ENCODE peak calls at places on chromosomes 16 and 17, in seven cellular contexts. R is retina; I is NCI-H82; N is naive thymus-derived CD8-positive, alpha-beta T cell; P is dorsolateral prefrontal cortex; W is mucosa of descending colon; G is H54. Z is an unnamed sample.

GRCh38 chr16:52547834-52548215 is 882 bp upstream of the TOX3 start:
- DNase-seq in P (no peak), G (no peak), I (no peak), N (no peak), W (peak; percentile 31), R (no peak), Z (no peak)

GRCh38 chr16:71658771-71659170 is 32.8 kb downstream of the MARVELD3 start:
- DNase-seq in P (no peak), N (no peak), G (no peak), R (no peak), W (peak; percentile 29), I (no peak), Z (no peak)

GRCh38 chr16:54783226-54783625 is 147.4 kb upstream of the IRX5 start:
- DNase-seq in I (no peak), N (no peak), R (no peak), G (no peak), W (no peak), P (no peak), Z (no peak)

GRCh38 chr17:50550661-50551432 is 3.9 kb downstream of the SPATA20 start:
- DNase-seq in P (peak; percentile 82), I (peak; percentile 95), N (no peak), W (peak; percentile 73), R (peak; percentile 89), G (peak; percentile 82), Z (no peak)

GRCh38 chr17:40290629-40291296 is 3.1 kb downstream of the CDC6 start:
- DNase-seq in W (peak; percentile 92), N (no peak), G (no peak), P (no peak), R (peak; percentile 39), I (peak; percentile 83), Z (no peak)

GRCh38 chr17:57142925-57143324 is 57.9 kb downstream of the AKAP1 start:
- DNase-seq in W (no peak), I (no peak), N (no peak), G (no peak), R (no peak), P (no peak), Z (no peak)

GRCh38 chr16:18803569-18804462 is 2.5 kb upstream of the ARL6IP1 start:
- DNase-seq in P (no peak), W (no peak), G (no peak), I (no peak), N (no peak), R (no peak), Z (no peak)

GRCh38 chr17:19728114-19728495 is 11.7 kb upstream of the SLC47A2 start:
- DNase-seq in N (no peak), W (peak; percentile 79), G (no peak), I (peak; percentile 72), P (peak; percentile 87), R (peak; percentile 51), Z (no peak)

GRCh38 chr17:65495255-65496060 is 66.0 kb downstream of the AXIN2 start:
- DNase-seq in P (no peak), G (no peak), R (peak; percentile 61), W (peak; percentile 39), N (no peak), I (no peak), Z (no peak)

GRCh38 chr16:117381-118365 is 20.8 kb downstream of the NPRL3 start:
- DNase-seq in G (peak; percentile 52), I (peak; percentile 85), N (peak; percentile 85), R (peak; percentile 63), P (no peak), W (peak; percentile 86), Z (peak; percentile 58)

GRCh38 chr16:4613636-4614570 is 785 bp downstream of the UBALD1 start:
- DNase-seq in P (no peak), G (peak; percentile 52), R (peak; percentile 64), N (no peak), W (peak; percentile 35), I (peak; percentile 58), Z (peak; percentile 34)

GRCh38 chr16:51306116-51306515 is 155.0 kb upstream of the SALL1 start:
- DNase-seq in W (no peak), G (no peak), R (no peak), N (no peak), I (no peak), P (no peak), Z (no peak)

GRCh38 chr16:72788269-72788809 is 259.6 kb downstream of the ZFHX3 start:
- DNase-seq in N (no peak), G (no peak), R (no peak), P (no peak), W (no peak), I (no peak), Z (no peak)

GRCh38 chr17:12812877-12813276 is 23.6 kb downstream of the ARHGAP44 start:
- DNase-seq in W (no peak), R (no peak), G (no peak), I (no peak), N (no peak), P (no peak), Z (no peak)

GRCh38 chr17:50133028-50133768 is 3.2 kb upstream of the SAMD14 start:
- DNase-seq in G (peak; percentile 94), R (peak; percentile 7), P (no peak), I (no peak), W (no peak), N (no peak), Z (no peak)

GRCh38 chr17:11330871-11331270 is 89.9 kb downstream of the SHISA6 start:
- DNase-seq in W (no peak), R (no peak), N (no peak), P (no peak), I (peak; percentile 95), G (no peak), Z (no peak)

GRCh38 chr16:80741716-80742115 is 62.7 kb downstream of the CDYL2 start:
- DNase-seq in W (no peak), G (no peak), N (no peak), R (no peak), I (no peak), P (no peak), Z (no peak)

GRCh38 chr17:17008998-17009397 is 33.3 kb upstream of the MPRIP start:
- DNase-seq in W (no peak), G (no peak), N (no peak), R (no peak), P (no peak), I (no peak), Z (no peak)

GRCh38 chr16:11053916-11054460 is 109.6 kb downstream of the CLEC16A start:
- DNase-seq in R (no peak), N (no peak), P (no peak), I (peak; percentile 56), G (no peak), W (no peak), Z (no peak)

GRCh38 chr16:11432856-11433395 is 87.7 kb downstream of the RMI2 start:
- DNase-seq in P (no peak), N (no peak), I (no peak), W (no peak), R (no peak), G (no peak), Z (no peak)

GRCh38 chr16:82801361-82801760 is 174.6 kb downstream of the CDH13 start:
- DNase-seq in N (no peak), W (no peak), G (no peak), I (no peak), P (no peak), R (no peak), Z (no peak)

GRCh38 chr16:24151482-24151939 is 104.6 kb upstream of the CACNG3 start:
- DNase-seq in G (no peak), P (no peak), I (no peak), W (no peak), R (no peak), N (no peak), Z (peak; percentile 54)

GRCh38 chr16:59341368-59341767 is 607.3 kb upstream of the GOT2 start:
- DNase-seq in I (peak; percentile 51), N (no peak), G (no peak), P (no peak), R (no peak), W (no peak), Z (no peak)

GRCh38 chr16:49003022-49003421 is 278.6 kb downstream of the CBLN1 start:
- DNase-seq in P (no peak), W (no peak), R (peak; percentile 1), N (no peak), I (no peak), G (no peak), Z (no peak)

GRCh38 chr17:67993998-67994361 is 2.3 kb downstream of the C17orf58 start:
- DNase-seq in W (no peak), G (no peak), P (no peak), I (peak; percentile 78), R (peak; percentile 76), N (no peak), Z (no peak)

GRCh38 chr17:15882777-15883176 is 62.2 kb upstream of the ADORA2B start:
- DNase-seq in I (no peak), P (no peak), N (no peak), W (no peak), R (no peak), G (no peak), Z (no peak)

GRCh38 chr17:40608061-40608581 is 39.5 kb downstream of the SMARCE1 start:
- DNase-seq in I (no peak), N (peak; percentile 82), R (no peak), P (no peak), G (no peak), W (no peak), Z (peak; percentile 88)

GRCh38 chr16:88355093-88355388 is 27.7 kb upstream of the ZNF469 start:
- DNase-seq in N (peak; percentile 27), W (no peak), G (no peak), P (no peak), R (no peak), I (no peak), Z (no peak)

GRCh38 chr16:3458278-3458851 is 14.9 kb downstream of the NAA60 start:
- DNase-seq in G (peak; percentile 38), W (peak; percentile 43), P (no peak), N (no peak), I (peak; percentile 46), R (peak; percentile 54), Z (no peak)

GRCh38 chr16:11258553-11259287 is 2.7 kb upstream of the SOCS1 start:
- DNase-seq in W (peak; percentile 72), R (no peak), N (no peak), P (peak; percentile 82), I (no peak), G (no peak), Z (no peak)

GRCh38 chr17:78979780-78980623 is at the start of gene LGALS3BP:
- DNase-seq in I (no peak), P (peak; percentile 79), W (peak; percentile 85), R (peak; percentile 88), N (peak; percentile 77), G (peak; percentile 87), Z (no peak)

GRCh38 chr17:32783602-32784001 is 93.3 kb downstream of the MYO1D start:
- DNase-seq in R (peak; percentile 31), W (no peak), G (peak; percentile 1), I (peak; percentile 74), N (no peak), P (no peak), Z (peak; percentile 45)

GRCh38 chr16:72291531-72291981 is 119.6 kb upstream of the PMFBP1 start:
- DNase-seq in N (no peak), I (no peak), G (peak; percentile 37), R (no peak), P (no peak), W (no peak), Z (no peak)

Z was measured in CD8-positive, alpha-beta memory T cell.